ENCODE peak calls at places on chromosomes 12 and 14, in eight cellular contexts. One of them, this sample, is unnamed.
A peak's percentile ranks its signal among the peaks of the same experiment; 100 is the strongest.

GRCh38 chr12:76310110-76310509 is 38.1 kb downstream of the BBS10 start:
- DNase-seq in right atrium auricular region: no peak
- DNase-seq in Peyer's patch: no peak
- DNase-seq in Panc1: no peak
- DNase-seq in CD8-positive, alpha-beta T cell: no peak
- DNase-seq in IMR-90: peak; percentile 54
- DNase-seq in neural progenitor cell: no peak
- DNase-seq in gastrocnemius medialis: no peak
- DNase-seq in this sample: no peak

GRCh38 chr12:57983150-57983857 is 41.9 kb downstream of the ATP23 start:
- DNase-seq in right atrium auricular region: no peak
- DNase-seq in Peyer's patch: no peak
- DNase-seq in Panc1: peak; percentile 17
- DNase-seq in CD8-positive, alpha-beta T cell: no peak
- DNase-seq in IMR-90: peak; percentile 67
- DNase-seq in neural progenitor cell: peak; percentile 71
- DNase-seq in gastrocnemius medialis: no peak
- DNase-seq in this sample: no peak

GRCh38 chr12:73452672-73453469 is 1084.8 kb upstream of the ATXN7L3B start:
- DNase-seq in right atrium auricular region: no peak
- DNase-seq in Peyer's patch: no peak
- DNase-seq in Panc1: no peak
- DNase-seq in CD8-positive, alpha-beta T cell: no peak
- DNase-seq in IMR-90: no peak
- DNase-seq in neural progenitor cell: no peak
- DNase-seq in gastrocnemius medialis: no peak
- DNase-seq in this sample: no peak

GRCh38 chr12:112686373-112686772 is 105.2 kb upstream of the RPH3A start:
- DNase-seq in right atrium auricular region: no peak
- DNase-seq in Peyer's patch: no peak
- DNase-seq in Panc1: no peak
- DNase-seq in CD8-positive, alpha-beta T cell: no peak
- DNase-seq in IMR-90: peak; percentile 3
- DNase-seq in neural progenitor cell: no peak
- DNase-seq in gastrocnemius medialis: no peak
- DNase-seq in this sample: no peak

GRCh38 chr14:56569174-56569573 is 10.4 kb upstream of the TMEM260 start:
- DNase-seq in right atrium auricular region: no peak
- DNase-seq in Peyer's patch: no peak
- DNase-seq in Panc1: no peak
- DNase-seq in CD8-positive, alpha-beta T cell: no peak
- DNase-seq in IMR-90: no peak
- DNase-seq in neural progenitor cell: no peak
- DNase-seq in gastrocnemius medialis: no peak
- DNase-seq in this sample: no peak

GRCh38 chr14:36129181-36129580 is 47.3 kb downstream of the PTCSC3 start:
- DNase-seq in right atrium auricular region: no peak
- DNase-seq in Peyer's patch: no peak
- DNase-seq in Panc1: no peak
- DNase-seq in CD8-positive, alpha-beta T cell: no peak
- DNase-seq in IMR-90: no peak
- DNase-seq in neural progenitor cell: peak; percentile 20
- DNase-seq in gastrocnemius medialis: no peak
- DNase-seq in this sample: no peak

GRCh38 chr12:102917026-102917787 is at the start of gene PAH:
- DNase-seq in right atrium auricular region: no peak
- DNase-seq in Peyer's patch: peak; percentile 18
- DNase-seq in Panc1: no peak
- DNase-seq in CD8-positive, alpha-beta T cell: peak; percentile 27
- DNase-seq in IMR-90: no peak
- DNase-seq in neural progenitor cell: peak; percentile 50
- DNase-seq in gastrocnemius medialis: no peak
- DNase-seq in this sample: no peak

GRCh38 chr14:100665518-100666032 is 61.1 kb upstream of the DLK1 start:
- DNase-seq in right atrium auricular region: no peak
- DNase-seq in Peyer's patch: no peak
- DNase-seq in Panc1: no peak
- DNase-seq in CD8-positive, alpha-beta T cell: no peak
- DNase-seq in IMR-90: no peak
- DNase-seq in neural progenitor cell: no peak
- DNase-seq in gastrocnemius medialis: no peak
- DNase-seq in this sample: no peak

GRCh38 chr12:118781692-118782091 is 199.6 kb upstream of the SRRM4 start:
- DNase-seq in right atrium auricular region: no peak
- DNase-seq in Peyer's patch: no peak
- DNase-seq in Panc1: no peak
- DNase-seq in CD8-positive, alpha-beta T cell: no peak
- DNase-seq in IMR-90: no peak
- DNase-seq in neural progenitor cell: no peak
- DNase-seq in gastrocnemius medialis: no peak
- DNase-seq in this sample: no peak

GRCh38 chr12:111363578-111363977 is 5.3 kb downstream of the PHETA1 start:
- DNase-seq in right atrium auricular region: no peak
- DNase-seq in Peyer's patch: no peak
- DNase-seq in Panc1: no peak
- DNase-seq in CD8-positive, alpha-beta T cell: no peak
- DNase-seq in IMR-90: peak; percentile 48
- DNase-seq in neural progenitor cell: no peak
- DNase-seq in gastrocnemius medialis: no peak
- DNase-seq in this sample: no peak

GRCh38 chr12:127696963-127697362 is 570.0 kb upstream of the TMEM132C start:
- DNase-seq in right atrium auricular region: no peak
- DNase-seq in Peyer's patch: no peak
- DNase-seq in Panc1: no peak
- DNase-seq in CD8-positive, alpha-beta T cell: no peak
- DNase-seq in IMR-90: no peak
- DNase-seq in neural progenitor cell: no peak
- DNase-seq in gastrocnemius medialis: no peak
- DNase-seq in this sample: no peak

GRCh38 chr12:46788247-46788887 is 37.4 kb downstream of the SLC38A4 start:
- DNase-seq in right atrium auricular region: no peak
- DNase-seq in Peyer's patch: no peak
- DNase-seq in Panc1: no peak
- DNase-seq in CD8-positive, alpha-beta T cell: no peak
- DNase-seq in IMR-90: peak; percentile 37
- DNase-seq in neural progenitor cell: no peak
- DNase-seq in gastrocnemius medialis: no peak
- DNase-seq in this sample: no peak

GRCh38 chr14:32509632-32510187 is 180.6 kb downstream of the AKAP6 start:
- DNase-seq in right atrium auricular region: peak; percentile 76
- DNase-seq in Peyer's patch: no peak
- DNase-seq in Panc1: no peak
- DNase-seq in CD8-positive, alpha-beta T cell: no peak
- DNase-seq in IMR-90: peak; percentile 97
- DNase-seq in neural progenitor cell: peak; percentile 9
- DNase-seq in gastrocnemius medialis: peak; percentile 76
- DNase-seq in this sample: peak; percentile 25

GRCh38 chr12:93111791-93112208 is 182.7 kb upstream of the EEA1 start:
- DNase-seq in right atrium auricular region: no peak
- DNase-seq in Peyer's patch: no peak
- DNase-seq in Panc1: no peak
- DNase-seq in CD8-positive, alpha-beta T cell: no peak
- DNase-seq in IMR-90: no peak
- DNase-seq in neural progenitor cell: no peak
- DNase-seq in gastrocnemius medialis: no peak
- DNase-seq in this sample: no peak

GRCh38 chr12:11837318-11837934 is 188.0 kb downstream of the ETV6 start:
- DNase-seq in right atrium auricular region: no peak
- DNase-seq in Peyer's patch: no peak
- DNase-seq in Panc1: no peak
- DNase-seq in CD8-positive, alpha-beta T cell: no peak
- DNase-seq in IMR-90: no peak
- DNase-seq in neural progenitor cell: no peak
- DNase-seq in gastrocnemius medialis: no peak
- DNase-seq in this sample: no peak

GRCh38 chr12:11836964-11837286 is 187.5 kb downstream of the ETV6 start:
- DNase-seq in right atrium auricular region: no peak
- DNase-seq in Peyer's patch: no peak
- DNase-seq in Panc1: no peak
- DNase-seq in CD8-positive, alpha-beta T cell: no peak
- DNase-seq in IMR-90: no peak
- DNase-seq in neural progenitor cell: no peak
- DNase-seq in gastrocnemius medialis: no peak
- DNase-seq in this sample: no peak

GRCh38 chr12:11838403-11838802 is 188.9 kb downstream of the ETV6 start:
- DNase-seq in right atrium auricular region: no peak
- DNase-seq in Peyer's patch: no peak
- DNase-seq in Panc1: no peak
- DNase-seq in CD8-positive, alpha-beta T cell: no peak
- DNase-seq in IMR-90: no peak
- DNase-seq in neural progenitor cell: no peak
- DNase-seq in gastrocnemius medialis: no peak
- DNase-seq in this sample: no peak

GRCh38 chr12:11839093-11839641 is 189.7 kb downstream of the ETV6 start:
- DNase-seq in right atrium auricular region: peak; percentile 68
- DNase-seq in Peyer's patch: no peak
- DNase-seq in Panc1: no peak
- DNase-seq in CD8-positive, alpha-beta T cell: no peak
- DNase-seq in IMR-90: peak; percentile 61
- DNase-seq in neural progenitor cell: no peak
- DNase-seq in gastrocnemius medialis: no peak
- DNase-seq in this sample: no peak

DNA sequence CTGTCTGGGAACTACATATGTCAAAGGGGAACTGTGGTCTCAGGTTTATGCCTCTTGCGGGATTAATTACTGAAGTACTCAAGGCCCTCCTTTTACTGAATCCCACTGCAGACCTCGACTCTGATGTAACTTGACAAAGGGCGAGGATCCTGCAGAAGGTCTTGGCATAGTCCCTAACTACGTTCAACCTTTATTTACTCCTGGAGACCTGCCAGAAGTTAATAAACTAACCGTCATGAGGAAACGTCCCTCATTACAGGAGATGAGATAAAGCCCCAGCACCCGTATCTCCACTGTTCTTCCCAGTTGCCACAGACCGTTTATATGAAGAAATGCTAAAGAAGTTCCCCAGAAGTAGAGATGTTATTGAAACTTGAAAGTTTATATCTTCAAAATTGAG is 190.9 kb downstream of the ETV6 start:
- DNase-seq in right atrium auricular region: no peak
- DNase-seq in Peyer's patch: no peak
- DNase-seq in Panc1: no peak
- DNase-seq in CD8-positive, alpha-beta T cell: no peak
- DNase-seq in IMR-90: no peak
- DNase-seq in neural progenitor cell: no peak
- DNase-seq in gastrocnemius medialis: no peak
- DNase-seq in this sample: no peak
- TF ChIP-seq CTCF in right atrium auricular region: no peak
- TF ChIP-seq CTCF in Peyer's patch: no peak
- TF ChIP-seq CTCF in Panc1: no peak
- TF ChIP-seq CTCF in CD8-positive, alpha-beta T cell: no peak
- TF ChIP-seq CTCF in IMR-90: no peak
- TF ChIP-seq CTCF in neural progenitor cell: no peak
- TF ChIP-seq CTCF in gastrocnemius medialis: no peak
- TF ChIP-seq CTCF in this sample: no peak

GRCh38 chr14:95153866-95154265 is 3.5 kb downstream of the DICER1 start:
- DNase-seq in right atrium auricular region: no peak
- DNase-seq in Peyer's patch: no peak
- DNase-seq in Panc1: no peak
- DNase-seq in CD8-positive, alpha-beta T cell: no peak
- DNase-seq in IMR-90: no peak
- DNase-seq in neural progenitor cell: no peak
- DNase-seq in gastrocnemius medialis: no peak
- DNase-seq in this sample: no peak
- H3K4me1 ChIP-seq in right atrium auricular region: no peaks in the 10 kb centered on the region
- H3K4me1 ChIP-seq in Peyer's patch: peaks cover 3% of the 10 kb centered on the region
- H3K4me1 ChIP-seq in Panc1: peaks cover 16% of the 10 kb centered on the region
- H3K4me1 ChIP-seq in CD8-positive, alpha-beta T cell: peaks cover 61% of the 10 kb centered on the region
- H3K4me1 ChIP-seq in IMR-90: peaks cover 5% of the 10 kb centered on the region
- H3K4me1 ChIP-seq in neural progenitor cell: peaks cover 11% of the 10 kb centered on the region
- H3K4me1 ChIP-seq in gastrocnemius medialis: peaks cover 67% of the 10 kb centered on the region
- H3K4me1 ChIP-seq in this sample: peaks cover 20% of the 10 kb centered on the region

DNA sequence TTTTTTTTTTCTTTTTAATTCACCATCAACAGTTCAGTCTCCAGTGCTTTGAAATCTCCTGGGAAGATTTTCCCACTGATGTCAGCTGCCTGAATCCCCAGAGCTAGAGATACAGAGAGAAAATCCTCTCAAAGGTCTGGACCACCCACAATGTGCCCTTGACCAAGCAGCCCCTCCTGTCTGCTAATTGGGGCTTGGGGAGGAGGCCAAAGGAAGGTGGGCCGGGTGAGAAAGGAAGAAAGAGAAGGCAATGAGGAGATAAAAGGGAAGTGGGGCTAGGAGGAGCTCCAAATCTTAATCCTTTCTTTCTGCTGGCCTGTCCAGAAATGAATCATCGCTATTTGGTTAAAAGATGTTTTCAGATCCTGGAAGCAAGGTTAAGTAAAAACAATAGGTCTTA is 323.0 kb downstream of the BCL11B start:
- DNase-seq in right atrium auricular region: no peak
- DNase-seq in Peyer's patch: no peak
- DNase-seq in Panc1: no peak
- DNase-seq in CD8-positive, alpha-beta T cell: no peak
- DNase-seq in IMR-90: no peak
- DNase-seq in neural progenitor cell: no peak
- DNase-seq in gastrocnemius medialis: no peak
- DNase-seq in this sample: no peak
- H3K27ac ChIP-seq in right atrium auricular region: no peak overlapping the region
- H3K27ac ChIP-seq in Peyer's patch: no peak overlapping the region
- H3K27ac ChIP-seq in Panc1: no peak overlapping the region
- H3K27ac ChIP-seq in CD8-positive, alpha-beta T cell: no peak overlapping the region
- H3K27ac ChIP-seq in IMR-90: no peak overlapping the region
- H3K27ac ChIP-seq in neural progenitor cell: no peak overlapping the region
- H3K27ac ChIP-seq in gastrocnemius medialis: no peak overlapping the region
- H3K27ac ChIP-seq in this sample: no peak overlapping the region

DNA sequence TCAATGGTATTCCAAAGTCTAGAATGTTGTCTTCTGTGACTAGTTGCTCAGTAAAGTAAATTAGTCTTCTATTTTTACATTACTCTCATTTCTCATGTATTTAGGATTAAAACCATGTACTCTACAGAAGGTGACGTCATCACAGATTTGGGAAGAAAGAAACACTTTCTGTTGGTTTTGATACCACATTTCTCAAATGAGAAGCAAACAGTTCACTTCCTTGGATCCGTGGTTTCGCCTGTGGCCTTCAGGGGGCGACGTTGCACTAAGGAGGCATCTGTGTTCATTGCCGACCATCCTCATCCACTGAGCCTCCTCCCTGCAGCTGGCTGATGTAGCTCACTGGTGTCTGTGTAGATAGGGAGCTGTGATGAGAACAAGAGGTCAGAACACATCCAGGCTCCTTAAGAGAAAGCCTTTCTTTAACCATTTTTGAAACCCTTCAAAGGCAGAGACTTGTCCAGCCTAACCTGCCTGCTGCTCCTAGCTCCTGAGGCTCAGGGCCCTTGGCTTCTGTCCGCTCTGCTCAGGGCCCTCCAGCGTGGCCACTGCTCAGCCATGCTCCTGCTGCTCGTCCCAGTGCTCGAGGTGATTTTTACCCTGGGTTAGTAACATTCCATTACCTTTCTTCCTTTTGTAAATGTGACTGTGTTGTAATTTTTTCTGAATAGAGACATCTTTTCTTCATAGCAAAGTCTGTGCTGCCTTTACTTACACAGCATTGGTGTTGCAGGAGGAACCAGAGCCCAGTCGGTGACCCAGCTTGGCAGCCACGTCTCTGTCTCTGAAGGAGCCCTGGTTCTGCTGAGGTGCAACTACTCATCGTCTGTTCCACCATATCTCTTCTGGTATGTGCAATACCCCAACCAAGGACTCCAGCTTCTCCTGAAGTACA is 220.6 kb upstream of the OR4E1 start:
- DNase-seq in right atrium auricular region: no peak
- DNase-seq in Peyer's patch: peak; percentile 21
- DNase-seq in Panc1: no peak
- DNase-seq in CD8-positive, alpha-beta T cell: peak; percentile 44
- DNase-seq in IMR-90: no peak
- DNase-seq in neural progenitor cell: peak; percentile 52
- DNase-seq in gastrocnemius medialis: no peak
- DNase-seq in this sample: no peak
- TF ChIP-seq CTCF in right atrium auricular region: no peak
- TF ChIP-seq CTCF in Peyer's patch: peak; percentile 25
- TF ChIP-seq CTCF in Panc1: peak; percentile 57
- TF ChIP-seq CTCF in CD8-positive, alpha-beta T cell: peak; percentile 50
- TF ChIP-seq CTCF in IMR-90: no peak
- TF ChIP-seq CTCF in neural progenitor cell: peak; percentile 70
- TF ChIP-seq CTCF in gastrocnemius medialis: no peak
- TF ChIP-seq CTCF in this sample: no peak

This sample was measured in uterus.